ENCODE peak calls at places on chromosomes 13 and 19, in eight cellular contexts. V is uterus; A is DND-41; M is stomach; L is left lung; X is cardiac fibroblast; B is CD8-positive, alpha-beta T cell; U is AG04450. P is an unnamed sample.

GRCh38 chr13:31982124-31982523 is 49.5 kb upstream of the FRY start:
- DNase-seq in A (no peak), M (no peak), B (no peak), U (no peak), X (no peak), L (no peak), V (no peak), P (no peak)

GRCh38 chr13:21689097-21689496 is 18.2 kb downstream of the FGF9 start:
- DNase-seq in M (no peak), U (no peak), A (no peak), B (no peak), V (no peak), X (no peak), L (no peak), P (no peak)

GRCh38 chr13:72648513-72649065 is 78.8 kb downstream of the MZT1 start:
- DNase-seq in B (no peak), M (no peak), U (no peak), L (no peak), V (no peak), A (no peak), X (no peak), P (no peak)

GRCh38 chr13:98470920-98471319 is 106.0 kb downstream of the STK24 start:
- DNase-seq in A (no peak), V (no peak), X (no peak), B (no peak), L (no peak), M (no peak), U (no peak), P (no peak)

GRCh38 chr13:50339291-50339690 is 324.0 kb downstream of the KCNRG start:
- DNase-seq in M (no peak), B (no peak), X (no peak), V (no peak), U (no peak), L (no peak), A (no peak), P (no peak)

GRCh38 chr13:98972627-98973026 is 5.2 kb downstream of the DOCK9 start:
- DNase-seq in U (no peak), B (no peak), V (no peak), L (no peak), M (no peak), A (no peak), X (peak), P (no peak)

GRCh38 chr13:41059466-41059865 is 1.8 kb upstream of the WBP4 start:
- DNase-seq in V (no peak), U (no peak), L (no peak), B (no peak), M (no peak), X (peak), A (no peak), P (no peak)

GRCh38 chr19:35519291-35519690 is 5.8 kb upstream of the DMKN start:
- DNase-seq in A (no peak), L (no peak), M (no peak), V (no peak), B (no peak), X (peak), U (no peak), P (no peak)

GRCh38 chr13:59680429-59681024 is 483.2 kb downstream of the DIAPH3 start:
- DNase-seq in X (peak), A (no peak), M (no peak), L (no peak), B (no peak), V (no peak), U (no peak), P (no peak)

GRCh38 chr13:41224113-41225110 is 30.0 kb upstream of the KBTBD7 start:
- DNase-seq in M (no peak), B (no peak), X (peak), V (no peak), U (peak), A (no peak), L (no peak), P (no peak)

GRCh38 chr19:16111909-16112752 is 442 bp downstream of the RAB8A start:
- DNase-seq in V (no peak), B (no peak), L (no peak), M (no peak), A (no peak), X (no peak), U (no peak), P (no peak)

GRCh38 chr13:44903596-44903995 is 85.7 kb downstream of the NUFIP1 start:
- DNase-seq in A (no peak), L (no peak), X (peak), V (peak), B (no peak), U (peak), M (peak), P (no peak)

GRCh38 chr19:56732974-56733373 is 61.4 kb upstream of the ZNF835 start:
- DNase-seq in M (no peak), X (no peak), A (peak), L (no peak), V (no peak), U (no peak), B (no peak), P (no peak)

GRCh38 chr13:102195566-102196462 is 206.0 kb downstream of the FGF14 start:
- DNase-seq in X (peak), M (no peak), L (no peak), B (no peak), A (no peak), U (no peak), V (no peak), P (no peak)

DNA sequence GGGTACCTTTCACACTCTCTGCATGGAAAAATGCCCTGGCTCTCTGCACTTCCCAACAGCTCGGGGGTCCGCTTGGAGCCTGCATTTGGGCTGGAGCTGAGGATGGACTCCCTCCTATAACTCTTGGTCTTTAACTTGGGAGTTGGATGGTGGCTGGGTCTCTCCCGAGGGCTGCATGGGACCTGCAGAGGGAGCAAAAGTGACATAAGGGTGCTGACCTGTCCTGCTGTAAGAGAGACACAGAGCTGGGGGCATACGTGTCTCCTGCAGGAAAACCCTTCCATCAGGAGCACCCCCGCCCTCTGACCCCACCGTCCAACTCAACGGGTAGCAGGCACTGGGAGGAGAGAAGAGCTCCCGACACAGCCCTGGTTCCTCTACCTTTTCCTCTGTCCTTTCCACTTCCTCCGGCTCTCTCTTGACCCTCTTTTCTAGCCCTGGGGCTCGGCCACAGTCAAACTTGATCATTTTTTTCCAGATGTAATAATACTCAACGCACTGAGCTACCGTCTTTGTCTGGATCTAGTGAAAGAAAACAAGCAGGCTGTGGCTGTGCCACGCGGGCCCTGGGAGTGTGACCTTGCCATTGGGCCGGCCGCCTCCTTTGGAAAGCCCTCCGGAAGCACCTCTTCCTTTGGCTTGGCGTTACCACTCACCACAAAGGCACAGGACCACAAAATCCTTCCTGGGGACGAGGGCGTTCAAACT is 6.8 kb upstream of the NAPA start:
- DNase-seq in X (no peak), L (no peak), M (no peak), B (no peak), U (no peak), V (no peak), A (no peak), P (no peak)
- TF ChIP-seq CTCF in X (no peak), L (no peak), M (no peak), B (no peak), U (no peak), V (no peak), A (no peak), P (no peak)

DNA sequence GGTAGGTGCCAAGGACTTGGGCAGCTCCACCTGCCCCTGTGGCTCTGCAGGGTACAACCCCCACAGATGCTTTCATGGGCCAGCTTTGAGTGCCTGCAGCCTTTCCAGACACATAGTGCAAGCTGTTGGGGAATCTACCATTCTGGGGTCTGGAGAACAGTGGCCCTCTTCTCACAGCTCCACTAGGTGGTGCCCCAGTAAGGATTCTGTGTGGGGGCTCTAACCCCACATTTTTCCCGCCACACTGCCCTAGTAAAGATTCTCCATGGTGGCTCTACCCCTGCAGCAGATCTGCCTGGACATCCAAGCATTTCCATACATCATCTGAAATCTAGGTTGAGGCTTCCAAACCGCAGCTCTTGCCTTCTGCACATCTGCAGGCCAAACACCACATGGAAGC is 149.7 kb upstream of the FNDC3A start:
- DNase-seq in A (no peak), M (no peak), V (no peak), X (no peak), B (no peak), L (no peak), U (no peak), P (no peak)
- TF ChIP-seq CTCF in A (peak), M (no peak), V (no peak), X (no peak), B (no peak), L (no peak), U (no peak), P (no peak)

GRCh38 chr19:19501798-19502197 is 13.6 kb downstream of the TSSK6 start:
- DNase-seq in L (no peak), B (no peak), A (no peak), X (no peak), U (no peak), V (no peak), M (no peak), P (no peak)

GRCh38 chr19:19502281-19502680 is 13.1 kb downstream of the TSSK6 start:
- DNase-seq in M (no peak), X (no peak), B (no peak), L (no peak), V (no peak), A (no peak), U (no peak), P (no peak)

GRCh38 chr19:19500975-19501644 is 14.2 kb downstream of the TSSK6 start:
- DNase-seq in L (peak), B (no peak), A (no peak), U (no peak), X (no peak), V (no peak), M (no peak), P (no peak)

GRCh38 chr19:19498255-19498991 is 16.9 kb downstream of the TSSK6 start:
- DNase-seq in U (no peak), A (no peak), M (no peak), L (peak), X (no peak), V (no peak), B (no peak), P (no peak)

DNA sequence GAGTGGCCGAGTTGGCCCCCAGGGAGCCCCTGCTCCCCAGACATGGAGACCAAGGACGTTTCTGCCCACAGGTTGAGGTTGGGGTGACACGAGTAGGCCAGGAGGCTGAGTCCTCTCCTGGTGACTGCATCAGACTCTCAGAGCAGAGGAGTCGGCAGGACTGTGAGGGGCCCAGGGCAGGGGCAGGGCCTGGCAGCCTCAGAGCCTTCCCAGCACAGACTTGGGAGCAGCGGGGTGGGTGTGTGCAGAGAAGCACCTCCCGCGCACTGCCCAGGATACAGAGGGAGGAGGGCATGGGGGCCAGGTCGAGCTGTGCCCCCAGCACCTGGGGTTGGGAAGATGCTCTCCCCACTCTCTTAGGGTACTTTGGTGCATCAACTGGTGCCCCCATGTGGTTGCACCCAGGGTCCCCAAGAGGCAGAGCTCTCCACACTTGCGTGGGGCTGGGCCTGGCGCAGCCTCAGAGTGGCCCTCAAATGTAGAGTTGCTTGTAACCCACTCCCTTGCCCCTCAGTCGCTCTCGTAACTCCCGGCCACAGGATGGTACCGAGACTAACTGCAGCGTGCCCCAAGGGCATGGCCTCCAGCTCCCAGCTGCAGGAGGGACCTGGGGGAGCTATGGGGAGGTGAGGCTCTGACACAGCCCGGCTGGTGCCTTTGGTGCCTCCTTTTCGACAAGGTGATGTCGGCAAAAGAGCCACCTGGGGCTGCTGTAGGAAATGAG is 15.9 kb downstream of the TSSK6 start:
- DNase-seq in A (no peak), B (no peak), V (no peak), U (no peak), X (no peak), M (no peak), L (no peak), P (no peak)
- TF ChIP-seq CTCF in A (no peak), B (no peak), V (no peak), U (no peak), X (no peak), M (no peak), L (no peak), P (no peak)

GRCh38 chr19:50257141-50257540 is 53.7 kb downstream of the MYH14 start:
- DNase-seq in L (peak), B (no peak), M (no peak), U (no peak), V (no peak), X (no peak), A (no peak), P (no peak)
- TF ChIP-seq CTCF in L (no peak), B (no peak), M (no peak), U (no peak), V (no peak), X (no peak), A (no peak), P (no peak)

GRCh38 chr19:37990362-37990761 is 83.4 kb downstream of the SIPA1L3 start:
- DNase-seq in A (no peak), L (no peak), B (no peak), V (no peak), M (no peak), X (no peak), U (no peak), P (no peak)
- TF ChIP-seq CTCF in A (no peak), L (no peak), B (no peak), V (no peak), M (no peak), X (no peak), U (no peak), P (no peak)

DNA sequence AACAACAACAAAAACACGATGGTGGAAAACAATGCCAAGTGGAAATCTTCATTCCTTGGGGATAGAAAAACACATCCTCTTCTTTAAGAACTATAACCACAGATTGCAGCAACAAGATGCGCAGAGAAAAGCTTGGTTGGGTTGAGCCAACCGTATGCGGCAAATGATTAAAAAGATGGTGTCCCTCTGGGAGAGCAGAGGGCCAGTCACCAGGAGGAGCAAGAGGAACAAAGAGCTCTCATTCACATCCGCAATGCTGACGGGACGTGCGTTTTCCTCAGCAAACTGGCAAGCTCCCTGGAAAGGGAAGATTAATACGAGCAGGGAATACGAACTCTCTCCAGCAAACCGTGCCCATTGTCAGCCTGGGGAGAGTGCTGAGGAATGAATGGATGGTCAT is 141.6 kb downstream of the KATNAL1 start:
- DNase-seq in U (no peak), V (no peak), L (no peak), X (peak), A (no peak), M (no peak), B (no peak), P (no peak)
- TF ChIP-seq CTCF in U (no peak), V (no peak), L (no peak), X (no peak), A (no peak), M (no peak), B (no peak), P (no peak)

GRCh38 chr19:49987159-49987698 is 26.3 kb upstream of the SIGLEC11 start:
- DNase-seq in U (peak), L (peak), M (peak), A (peak), V (peak), B (peak), X (peak), P (peak)
- TF ChIP-seq CTCF in U (peak), L (no peak), M (no peak), A (peak), V (no peak), B (no peak), X (peak), P (no peak)

DNA sequence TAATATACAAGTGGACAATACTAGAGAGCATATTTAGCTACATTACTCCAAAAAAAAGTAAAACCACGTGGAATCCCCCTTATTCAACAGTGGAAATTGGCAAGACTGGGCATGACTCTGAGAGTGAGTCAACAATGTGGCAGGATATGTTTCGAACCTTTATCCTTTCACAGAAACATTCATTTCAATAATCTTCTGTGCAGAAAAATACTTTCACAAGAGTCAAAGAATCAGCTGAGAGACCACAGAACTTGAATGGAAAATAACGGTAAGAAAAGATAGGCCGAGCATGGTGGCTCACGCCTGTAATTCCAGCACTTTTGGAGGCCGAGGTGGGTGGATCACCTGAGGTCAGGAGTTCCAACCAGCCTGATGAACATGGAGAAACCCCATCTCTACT is 25.1 kb upstream of the CD70 start:
- DNase-seq in X (peak), A (no peak), L (no peak), V (no peak), B (no peak), U (no peak), M (no peak), P (no peak)
- TF ChIP-seq CTCF in X (no peak), A (no peak), L (no peak), V (no peak), B (no peak), U (no peak), M (no peak), P (no peak)

GRCh38 chr19:11142528-11143171 is 12.9 kb downstream of the SPC24 start:
- DNase-seq in B (no peak), V (peak), U (peak), M (peak), A (no peak), X (peak), L (peak), P (no peak)
- TF ChIP-seq CTCF in B (no peak), V (no peak), U (no peak), M (no peak), A (no peak), X (peak), L (no peak), P (no peak)

DNA sequence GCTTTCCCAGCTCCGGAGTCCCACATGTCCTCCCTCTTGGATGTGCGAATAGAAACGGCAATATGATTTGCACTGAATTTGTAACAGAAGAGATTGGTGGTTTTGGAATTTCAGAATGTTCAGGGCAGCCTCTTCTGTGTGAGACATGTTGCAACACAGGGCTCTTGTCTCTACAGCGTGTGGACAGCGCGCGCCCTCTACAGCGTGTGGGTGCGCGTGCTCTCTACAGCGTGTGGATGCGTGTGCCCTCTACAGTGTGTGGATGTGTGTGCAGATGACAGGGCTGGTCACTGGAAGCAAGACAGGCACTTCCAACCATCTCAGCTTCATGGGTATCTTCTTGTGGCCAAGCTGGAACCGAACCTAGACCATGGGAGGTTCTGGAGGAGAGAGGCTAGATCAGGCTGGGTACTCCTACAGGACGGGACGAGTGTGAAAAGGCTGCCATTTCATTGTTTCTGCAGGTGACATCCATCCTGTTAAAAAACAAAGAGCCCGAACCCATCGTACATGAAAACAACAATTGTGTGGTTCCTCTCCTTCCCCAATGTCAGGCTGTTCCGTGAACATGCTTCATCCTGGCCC is 78.4 kb downstream of the TEX29 start:
- DNase-seq in V (no peak), L (peak), M (peak), U (no peak), X (no peak), B (no peak), A (no peak), P (no peak)
- TF ChIP-seq CTCF in V (no peak), L (no peak), M (no peak), U (no peak), X (no peak), B (no peak), A (peak), P (no peak)

P was measured in natural killer cell.